ENCODE peak calls at places on chromosomes 5 and 9, in four cellular contexts. B, A, M and D are unnamed samples.

GRCh38 chr9:88233091-88233490 is 94.8 kb upstream of the SPATA31C2 start:
- DNase-seq in B (no peak), A (no peak), M (no peak), D (no peak)

GRCh38 chr5:14416709-14417108 is 164.9 kb upstream of the OTULINL start:
- DNase-seq in A (no peak), B (no peak), M (no peak), D (no peak)

GRCh38 chr9:107153336-107153735 is 129.7 kb upstream of the RAD23B start:
- DNase-seq in M (no peak), A (no peak), B (no peak), D (no peak)

GRCh38 chr5:108382784-108383358 is 973 bp upstream of the FBXL17 start:
- DNase-seq in M (no peak), B (no peak), A (no peak), D (no peak)

GRCh38 chr9:84366683-84367082 is 26.1 kb upstream of the SLC28A3 start:
- DNase-seq in B (no peak), A (no peak), M (no peak), D (no peak)

GRCh38 chr5:56190500-56190899 is 42.6 kb downstream of the ANKRD55 start:
- DNase-seq in A (no peak), M (peak), B (no peak), D (no peak)

GRCh38 chr9:108473209-108474112 is 382.3 kb downstream of the ACTL7B start:
- DNase-seq in M (no peak), B (no peak), A (no peak), D (peak)

GRCh38 chr5:55438931-55439477 is 95.8 kb downstream of the PLPP1 start:
- DNase-seq in B (no peak), M (no peak), A (peak), D (no peak)

GRCh38 chr5:130643321-130643720 is 521.7 kb downstream of the HINT1 start:
- DNase-seq in A (no peak), B (no peak), M (no peak), D (no peak)

GRCh38 chr5:36145311-36145710 is 6.4 kb downstream of the LMBRD2 start:
- DNase-seq in M (no peak), A (no peak), B (no peak), D (no peak)

GRCh38 chr5:174558190-174558589 is 166.2 kb upstream of the MSX2 start:
- DNase-seq in M (no peak), B (no peak), A (no peak), D (no peak)

GRCh38 chr5:171562822-171563221 is 143.4 kb downstream of the FGF18 start:
- DNase-seq in A (no peak), B (no peak), M (no peak), D (no peak)

GRCh38 chr9:68883224-68883623 is 130.7 kb downstream of the PRKACG start:
- DNase-seq in A (no peak), M (no peak), B (no peak), D (no peak)

GRCh38 chr9:93675336-93676150 is 99.2 kb downstream of the PHF2 start:
- DNase-seq in M (peak), B (no peak), A (no peak), D (no peak)

GRCh38 chr5:138179277-138179857 is 455 bp downstream of the KIF20A start:
- DNase-seq in A (no peak), B (no peak), M (no peak), D (no peak)

GRCh38 chr9:102779341-102779740 is 215.8 kb upstream of the CYLC2 start:
- DNase-seq in M (no peak), B (no peak), A (no peak), D (no peak)

GRCh38 chr5:176844706-176845391 is 34.5 kb downstream of the UNC5A start:
- DNase-seq in B (no peak), A (no peak), M (no peak), D (no peak)

GRCh38 chr5:32217886-32218396 is 43.8 kb upstream of the GOLPH3 start:
- DNase-seq in A (no peak), B (no peak), M (no peak), D (no peak)

GRCh38 chr9:94270009-94270408 is 10.9 kb downstream of the ZNF169 start:
- DNase-seq in M (no peak), B (peak), A (no peak), D (no peak)

GRCh38 chr9:74496819-74497749 is at the start of gene RORB:
- DNase-seq in A (no peak), B (no peak), M (peak), D (no peak)

GRCh38 chr9:23447166-23447565 is 378.9 kb downstream of the ELAVL2 start:
- DNase-seq in B (no peak), M (no peak), A (no peak), D (no peak)